ENCODE peak calls at places on chromosomes 11 and 22, in four cellular contexts. D is NCI-H510A treated with DMSO at 0.1 percent for 48 hours, Q is EL, A is NCI-H1092 treated with DMSO at 0.1 percent for 48 hours. P is an unnamed sample.

GRCh38 chr11:19164881-19165280 is 36.9 kb downstream of the CSRP3 start:
- DNase-seq in A (no peak), Q (no peak), D (no peak), P (no peak)

GRCh38 chr11:72070486-72070885 is 9.9 kb downstream of the NUMA1 start:
- DNase-seq in Q (no peak), A (no peak), D (no peak), P (no peak)

GRCh38 chr22:50419116-50419515 is 55.7 kb downstream of the SBF1 start:
- DNase-seq in Q (no peak), D (no peak), A (no peak), P (no peak)

GRCh38 chr22:38984224-38984623 is 2.1 kb downstream of the APOBEC3B start:
- DNase-seq in A (no peak), Q (no peak), D (no peak), P (no peak)

GRCh38 chr22:36356708-36357694 is 30.8 kb downstream of the MYH9 start:
- DNase-seq in A (no peak), D (no peak), Q (no peak), P (no peak)

GRCh38 chr22:48675828-48676145 is 1151.9 kb downstream of the BRD1 start:
- DNase-seq in D (no peak), A (no peak), Q (no peak), P (no peak)

GRCh38 chr11:48107188-48107704 is 109.4 kb upstream of the OR4B1 start:
- DNase-seq in Q (peak), D (no peak), A (no peak), P (no peak)

GRCh38 chr11:123509737-123510578 is 79.9 kb downstream of the GRAMD1B start:
- DNase-seq in A (no peak), D (no peak), Q (peak), P (no peak)

GRCh38 chr11:116707746-116708145 is 65.0 kb downstream of the BUD13 start:
- DNase-seq in A (no peak), Q (no peak), D (no peak), P (no peak)

GRCh38 chr11:76704171-76704948 is 33.8 kb upstream of the LRRC32 start:
- DNase-seq in Q (no peak), A (no peak), D (no peak), P (peak)

GRCh38 chr22:30246962-30247376 is 410 bp upstream of the LIF start:
- DNase-seq in Q (no peak), D (no peak), A (no peak), P (no peak)

GRCh38 chr11:11117730-11118129 is 235.3 kb downstream of the CSNK2A3 start:
- DNase-seq in A (no peak), Q (no peak), D (peak), P (no peak)

GRCh38 chr11:14567064-14567651 is 47.0 kb upstream of the PSMA1 start:
- DNase-seq in D (no peak), Q (no peak), A (no peak), P (no peak)

GRCh38 chr11:37571248-37571647 is 973.2 kb upstream of the RAG2 start:
- DNase-seq in D (no peak), A (no peak), Q (no peak), P (no peak)

GRCh38 chr11:31369348-31370329 is at the start of the genes DCDC1 and DNAJC24:
- DNase-seq in Q (peak), D (peak), A (peak), P (peak)

GRCh38 chr11:68329993-68330699 is 17.8 kb downstream of the LRP5 start:
- DNase-seq in D (no peak), A (no peak), Q (no peak), P (no peak)

GRCh38 chr11:34614334-34615113 is 6.4 kb upstream of the EHF start:
- DNase-seq in A (no peak), D (no peak), Q (no peak), P (no peak)

GRCh38 chr22:45908961-45909360 is 68.0 kb downstream of the WNT7B start:
- DNase-seq in Q (no peak), A (no peak), D (no peak), P (peak)

GRCh38 chr11:126995989-126996388 is 4.6 kb downstream of the KIRREL3 start:
- DNase-seq in D (no peak), Q (no peak), A (no peak), P (no peak)

GRCh38 chr11:134481135-134481534 is 69.1 kb upstream of the B3GAT1 start:
- DNase-seq in D (no peak), A (no peak), Q (no peak), P (no peak)

GRCh38 chr11:70501026-70501901 is 102.9 kb downstream of the CTTN start:
- DNase-seq in A (no peak), D (peak), Q (peak), P (no peak)

GRCh38 chr11:1887451-1888346 is 4.0 kb downstream of the PRR33 start:
- DNase-seq in A (no peak), Q (no peak), D (no peak), P (no peak)

GRCh38 chr22:36358533-36359171 is 29.1 kb downstream of the MYH9 start:
- DNase-seq in Q (peak), D (no peak), A (no peak), P (no peak)

GRCh38 chr11:87012673-87013072 is 25.1 kb upstream of the TMEM135 start:
- DNase-seq in D (no peak), A (no peak), Q (no peak), P (no peak)

GRCh38 chr22:49662681-49663080 is 165.0 kb downstream of the BRD1 start:
- DNase-seq in Q (no peak), D (no peak), A (no peak), P (no peak)

GRCh38 chr11:35864131-35864530 is 79.7 kb upstream of the LDLRAD3 start:
- DNase-seq in Q (no peak), D (no peak), A (no peak), P (no peak)

GRCh38 chr22:17348464-17349103 is 20.7 kb upstream of the CECR2 start:
- DNase-seq in Q (no peak), A (no peak), D (no peak), P (no peak)

GRCh38 chr22:45455621-45456020 is 42.1 kb downstream of the RIBC2 start:
- DNase-seq in D (no peak), Q (no peak), A (no peak), P (no peak)

GRCh38 chr11:107916671-107917241 is 11.5 kb upstream of the RAB39A start:
- DNase-seq in D (no peak), A (no peak), Q (peak), P (no peak)

GRCh38 chr22:24555160-24555495 is 190 bp upstream of the GUCD1 start:
- DNase-seq in Q (peak), D (peak), A (peak), P (peak)